ENCODE peak calls at places on chromosomes 13 and 19, in eight cellular contexts. P is HCT116, V is kidney, A is HepG2, C is neural progenitor cell, H is fibroblast of lung, M is mammary epithelial cell, K is keratinocyte. Q is an unnamed sample.

GRCh38 chr13:94217370-94217769 is 262.1 kb downstream of the DCT start:
- DNase-seq in M (no peak), V (no peak), K (no peak), H (no peak), P (no peak), C (no peak), A (no peak), Q (no peak)

GRCh38 chr19:34482380-34483250 is 1.1 kb downstream of the WTIP start:
- DNase-seq in P (no peak), A (no peak), H (peak; percentile 39), V (peak; percentile 83), C (peak; percentile 73), M (peak; percentile 47), K (no peak), Q (no peak)

GRCh38 chr19:16033136-16033530 is 43.2 kb upstream of the TPM4 start:
- DNase-seq in M (no peak), P (no peak), H (no peak), A (no peak), K (no peak), V (no peak), C (no peak), Q (no peak)

GRCh38 chr13:99986751-99987150 is 5.2 kb downstream of the ZIC2 start:
- DNase-seq in C (peak; percentile 53), H (no peak), V (no peak), K (no peak), M (no peak), A (no peak), P (no peak), Q (no peak)

GRCh38 chr13:80132741-80133601 is 208.0 kb downstream of the SPRY2 start:
- DNase-seq in K (no peak), C (peak; percentile 31), A (peak; percentile 0), V (peak; percentile 77), M (peak; percentile 15), H (peak; percentile 65), P (no peak), Q (peak; percentile 87)

GRCh38 chr13:21074601-21075302 is 13.4 kb upstream of the LATS2 start:
- DNase-seq in V (no peak), M (no peak), K (no peak), A (no peak), P (no peak), C (no peak), H (peak; percentile 32), Q (no peak)

GRCh38 chr19:4388171-4389063 is 11.9 kb downstream of the SH3GL1 start:
- DNase-seq in P (no peak), A (no peak), M (peak; percentile 18), H (no peak), K (no peak), C (peak; percentile 58), V (peak; percentile 59), Q (no peak)

GRCh38 chr19:13627531-13627930 is 121.3 kb upstream of the CACNA1A start:
- DNase-seq in M (no peak), H (no peak), P (no peak), A (no peak), V (no peak), C (no peak), K (no peak), Q (no peak)

GRCh38 chr19:19403373-19403901 is 2.0 kb upstream of the GATAD2A start:
- DNase-seq in M (peak; percentile 56), H (peak; percentile 31), K (no peak), P (no peak), A (no peak), C (no peak), V (peak; percentile 37), Q (no peak)

GRCh38 chr19:51417807-51418152 is 338 bp upstream of the SIGLEC10 start:
- DNase-seq in K (no peak), A (no peak), C (no peak), M (no peak), H (no peak), V (peak; percentile 3), P (no peak), Q (no peak)

GRCh38 chr13:98771838-98772611 is 19.6 kb upstream of the SLC15A1 start:
- DNase-seq in K (no peak), C (no peak), P (no peak), M (no peak), A (no peak), V (no peak), H (no peak), Q (no peak)

GRCh38 chr13:59680429-59681024 is 483.2 kb downstream of the DIAPH3 start:
- DNase-seq in M (peak; percentile 15), H (peak; percentile 59), C (peak; percentile 35), V (no peak), P (peak; percentile 7), K (no peak), A (no peak), Q (no peak)

GRCh38 chr19:53657330-53657729 is 25.5 kb downstream of the DPRX start:
- DNase-seq in V (no peak), C (no peak), P (no peak), M (no peak), A (peak; percentile 74), H (no peak), K (no peak), Q (no peak)

GRCh38 chr19:2462635-2463421 is 6.1 kb upstream of the LMNB2 start:
- DNase-seq in A (peak; percentile 93), P (peak; percentile 97), K (peak; percentile 46), V (peak; percentile 93), H (peak; percentile 96), C (peak; percentile 99), M (peak; percentile 92), Q (peak; percentile 88)

GRCh38 chr13:40974460-40975407 is 44.4 kb downstream of the ELF1 start:
- DNase-seq in M (peak; percentile 23), P (peak; percentile 23), K (no peak), V (no peak), H (peak; percentile 76), C (peak; percentile 66), A (peak; percentile 65), Q (peak; percentile 55)
- TF ChIP-seq CTCF in M (peak; percentile 59), P (peak; percentile 68), K (peak; percentile 75), V (peak; percentile 29), H (peak; percentile 51), C (peak; percentile 59), A (peak; percentile 63), Q (peak; percentile 34)

GRCh38 chr13:50587839-50588373 is 255.6 kb downstream of the DLEU7 start:
- DNase-seq in C (no peak), M (no peak), H (no peak), K (no peak), A (no peak), V (no peak), P (no peak), Q (no peak)
- H3K9ac ChIP-seq in C (no peak overlapping the region), M (no peak overlapping the region), H (no peak overlapping the region), K (no peak overlapping the region), A (no peak overlapping the region), V (no peak overlapping the region), P (no peak overlapping the region), Q (no peak overlapping the region)

GRCh38 chr19:7194566-7194965 is 99.6 kb downstream of the INSR start:
- DNase-seq in P (no peak), K (no peak), A (no peak), V (no peak), M (no peak), H (no peak), C (no peak), Q (no peak)
- H3K27ac ChIP-seq in P (no peak overlapping the region), K (no peak overlapping the region), A (no peak overlapping the region), V (no peak overlapping the region), M (no peak overlapping the region), H (no peak overlapping the region), C (no peak overlapping the region), Q (no peak overlapping the region)

GRCh38 chr19:55132453-55133129 is 15.2 kb upstream of the PPP1R12C start:
- DNase-seq in K (no peak), M (no peak), A (no peak), H (no peak), P (no peak), V (no peak), C (no peak), Q (no peak)
- TF ChIP-seq CTCF in K (no peak), M (no peak), A (peak; percentile 73), H (peak; percentile 3), P (no peak), V (peak; percentile 15), C (no peak), Q (no peak)

Q was measured in colonic mucosa.